ENCODE peak calls at places on chromosomes 4 and X, in eight cellular contexts. One of them, this sample, is unnamed.

GRCh38 chrX:150253946-150254615 is 109.0 kb upstream of the MAMLD1 start:
- DNase-seq in MCF 10A: no peak
- DNase-seq in upper lobe of right lung: no peak
- DNase-seq in anterior cingulate cortex: no peak
- DNase-seq in kidney tubule cell: no peak
- DNase-seq in frontal cortex: no peak
- DNase-seq in cardiac fibroblast: no peak
- DNase-seq in mucosa of descending colon: no peak
- DNase-seq in this sample: no peak

GRCh38 chrX:150365051-150365952 is 2.2 kb downstream of the MAMLD1 start:
- DNase-seq in mucosa of descending colon: peak; percentile 68
- DNase-seq in MCF 10A: peak; percentile 51
- DNase-seq in upper lobe of right lung: peak; percentile 83
- DNase-seq in anterior cingulate cortex: peak; percentile 14
- DNase-seq in cardiac fibroblast: peak; percentile 66
- DNase-seq in kidney tubule cell: peak; percentile 73
- DNase-seq in frontal cortex: peak; percentile 50
- DNase-seq in this sample: no peak

GRCh38 chrX:39174761-39175417 is 373.6 kb downstream of the MID1IP1 start:
- DNase-seq in anterior cingulate cortex: no peak
- DNase-seq in frontal cortex: no peak
- DNase-seq in upper lobe of right lung: no peak
- DNase-seq in cardiac fibroblast: no peak
- DNase-seq in mucosa of descending colon: peak; percentile 59
- DNase-seq in MCF 10A: peak; percentile 20
- DNase-seq in kidney tubule cell: no peak
- DNase-seq in this sample: no peak

GRCh38 chr4:152106113-152106763 is 345.4 kb upstream of the GATB start:
- DNase-seq in upper lobe of right lung: no peak
- DNase-seq in MCF 10A: peak; percentile 93
- DNase-seq in frontal cortex: peak; percentile 44
- DNase-seq in mucosa of descending colon: peak; percentile 63
- DNase-seq in anterior cingulate cortex: no peak
- DNase-seq in cardiac fibroblast: peak; percentile 94
- DNase-seq in kidney tubule cell: peak; percentile 98
- DNase-seq in this sample: peak; percentile 95

GRCh38 chr4:107993969-107994368 is 4.3 kb downstream of the HADH start:
- DNase-seq in upper lobe of right lung: no peak
- DNase-seq in cardiac fibroblast: no peak
- DNase-seq in kidney tubule cell: no peak
- DNase-seq in mucosa of descending colon: no peak
- DNase-seq in frontal cortex: no peak
- DNase-seq in anterior cingulate cortex: no peak
- DNase-seq in MCF 10A: no peak
- DNase-seq in this sample: no peak

GRCh38 chrX:12984629-12985303 is 9.9 kb downstream of the TMSB4X start:
- DNase-seq in MCF 10A: peak; percentile 97
- DNase-seq in upper lobe of right lung: no peak
- DNase-seq in frontal cortex: no peak
- DNase-seq in cardiac fibroblast: peak; percentile 84
- DNase-seq in anterior cingulate cortex: no peak
- DNase-seq in mucosa of descending colon: no peak
- DNase-seq in kidney tubule cell: peak; percentile 78
- DNase-seq in this sample: peak; percentile 88

GRCh38 chr4:181960384-181960783 is 282.8 kb upstream of the TENM3 start:
- DNase-seq in anterior cingulate cortex: no peak
- DNase-seq in kidney tubule cell: no peak
- DNase-seq in mucosa of descending colon: no peak
- DNase-seq in frontal cortex: no peak
- DNase-seq in upper lobe of right lung: no peak
- DNase-seq in cardiac fibroblast: no peak
- DNase-seq in MCF 10A: no peak
- DNase-seq in this sample: no peak

GRCh38 chrX:39749135-39749534 is 348.6 kb downstream of the BCOR start:
- DNase-seq in anterior cingulate cortex: no peak
- DNase-seq in mucosa of descending colon: no peak
- DNase-seq in frontal cortex: no peak
- DNase-seq in MCF 10A: no peak
- DNase-seq in kidney tubule cell: no peak
- DNase-seq in upper lobe of right lung: no peak
- DNase-seq in cardiac fibroblast: no peak
- DNase-seq in this sample: no peak

GRCh38 chrX:140507223-140507981 is 2.5 kb upstream of the SOX3 start:
- DNase-seq in frontal cortex: no peak
- DNase-seq in anterior cingulate cortex: no peak
- DNase-seq in MCF 10A: peak; percentile 72
- DNase-seq in mucosa of descending colon: no peak
- DNase-seq in cardiac fibroblast: no peak
- DNase-seq in kidney tubule cell: no peak
- DNase-seq in upper lobe of right lung: no peak
- DNase-seq in this sample: peak; percentile 15

GRCh38 chrX:30150196-30150895 is 65.0 kb upstream of the MAGEB2 start:
- DNase-seq in anterior cingulate cortex: no peak
- DNase-seq in upper lobe of right lung: no peak
- DNase-seq in cardiac fibroblast: no peak
- DNase-seq in kidney tubule cell: peak; percentile 47
- DNase-seq in frontal cortex: no peak
- DNase-seq in MCF 10A: peak; percentile 26
- DNase-seq in mucosa of descending colon: no peak
- DNase-seq in this sample: no peak

GRCh38 chrX:134604701-134605271 is 53.5 kb downstream of the PLAC1 start:
- DNase-seq in mucosa of descending colon: no peak
- DNase-seq in kidney tubule cell: peak; percentile 15
- DNase-seq in upper lobe of right lung: peak; percentile 53
- DNase-seq in cardiac fibroblast: peak; percentile 39
- DNase-seq in MCF 10A: peak; percentile 86
- DNase-seq in frontal cortex: no peak
- DNase-seq in anterior cingulate cortex: no peak
- DNase-seq in this sample: peak; percentile 37

GRCh38 chr4:45732161-45732560 is 391.7 kb downstream of the GABRG1 start:
- DNase-seq in MCF 10A: no peak
- DNase-seq in upper lobe of right lung: no peak
- DNase-seq in anterior cingulate cortex: no peak
- DNase-seq in cardiac fibroblast: no peak
- DNase-seq in mucosa of descending colon: no peak
- DNase-seq in kidney tubule cell: no peak
- DNase-seq in frontal cortex: no peak
- DNase-seq in this sample: no peak

GRCh38 chrX:68332156-68332823 is 101.0 kb downstream of the OPHN1 start:
- DNase-seq in anterior cingulate cortex: no peak
- DNase-seq in upper lobe of right lung: no peak
- DNase-seq in frontal cortex: no peak
- DNase-seq in cardiac fibroblast: peak; percentile 37
- DNase-seq in MCF 10A: no peak
- DNase-seq in kidney tubule cell: no peak
- DNase-seq in mucosa of descending colon: no peak
- DNase-seq in this sample: no peak

GRCh38 chr4:69122476-69122875 is 26.2 kb downstream of the UGT2B7 start:
- DNase-seq in upper lobe of right lung: no peak
- DNase-seq in mucosa of descending colon: no peak
- DNase-seq in cardiac fibroblast: no peak
- DNase-seq in anterior cingulate cortex: no peak
- DNase-seq in kidney tubule cell: no peak
- DNase-seq in MCF 10A: no peak
- DNase-seq in frontal cortex: no peak
- DNase-seq in this sample: no peak

GRCh38 chr4:80263541-80264351 is 2.7 kb upstream of the FGF5 start:
- DNase-seq in MCF 10A: no peak
- DNase-seq in mucosa of descending colon: no peak
- DNase-seq in kidney tubule cell: no peak
- DNase-seq in upper lobe of right lung: no peak
- DNase-seq in frontal cortex: no peak
- DNase-seq in anterior cingulate cortex: no peak
- DNase-seq in cardiac fibroblast: no peak
- DNase-seq in this sample: no peak

GRCh38 chr4:151962138-151962845 is 201.5 kb upstream of the GATB start:
- DNase-seq in kidney tubule cell: no peak
- DNase-seq in MCF 10A: no peak
- DNase-seq in mucosa of descending colon: no peak
- DNase-seq in anterior cingulate cortex: no peak
- DNase-seq in cardiac fibroblast: no peak
- DNase-seq in upper lobe of right lung: no peak
- DNase-seq in frontal cortex: no peak
- DNase-seq in this sample: peak; percentile 28

GRCh38 chr4:70269674-70270073 is 27.3 kb downstream of the CSN3 start:
- DNase-seq in cardiac fibroblast: peak; percentile 2
- DNase-seq in frontal cortex: no peak
- DNase-seq in upper lobe of right lung: no peak
- DNase-seq in MCF 10A: peak; percentile 22
- DNase-seq in mucosa of descending colon: no peak
- DNase-seq in kidney tubule cell: no peak
- DNase-seq in anterior cingulate cortex: no peak
- DNase-seq in this sample: no peak

GRCh38 chr4:86482851-86483490 is 111.1 kb upstream of the PTPN13 start:
- DNase-seq in frontal cortex: no peak
- DNase-seq in MCF 10A: peak; percentile 37
- DNase-seq in upper lobe of right lung: no peak
- DNase-seq in kidney tubule cell: no peak
- DNase-seq in mucosa of descending colon: no peak
- DNase-seq in cardiac fibroblast: no peak
- DNase-seq in anterior cingulate cortex: no peak
- DNase-seq in this sample: no peak

GRCh38 chrX:153641575-153642312 is 5.3 kb upstream of the DUSP9 start:
- DNase-seq in anterior cingulate cortex: no peak
- DNase-seq in upper lobe of right lung: no peak
- DNase-seq in MCF 10A: no peak
- DNase-seq in cardiac fibroblast: no peak
- DNase-seq in kidney tubule cell: no peak
- DNase-seq in mucosa of descending colon: no peak
- DNase-seq in frontal cortex: no peak
- DNase-seq in this sample: no peak

GRCh38 chrX:154791467-154791866 is 13.8 kb downstream of the MPP1 start:
- DNase-seq in cardiac fibroblast: no peak
- DNase-seq in mucosa of descending colon: no peak
- DNase-seq in frontal cortex: no peak
- DNase-seq in MCF 10A: no peak
- DNase-seq in anterior cingulate cortex: no peak
- DNase-seq in upper lobe of right lung: no peak
- DNase-seq in kidney tubule cell: peak; percentile 71
- DNase-seq in this sample: no peak

GRCh38 chr4:139817657-139818452 is 152.2 kb downstream of the MGST2 start:
- DNase-seq in cardiac fibroblast: no peak
- DNase-seq in upper lobe of right lung: no peak
- DNase-seq in kidney tubule cell: no peak
- DNase-seq in frontal cortex: no peak
- DNase-seq in mucosa of descending colon: no peak
- DNase-seq in MCF 10A: no peak
- DNase-seq in anterior cingulate cortex: no peak
- DNase-seq in this sample: peak; percentile 53

GRCh38 chr4:43316813-43317212 is 424.3 kb downstream of the GRXCR1 start:
- DNase-seq in kidney tubule cell: no peak
- DNase-seq in MCF 10A: peak; percentile 83
- DNase-seq in upper lobe of right lung: no peak
- DNase-seq in anterior cingulate cortex: no peak
- DNase-seq in mucosa of descending colon: no peak
- DNase-seq in frontal cortex: no peak
- DNase-seq in cardiac fibroblast: peak; percentile 8
- DNase-seq in this sample: peak; percentile 38

GRCh38 chr4:116953947-116954346 is 131.4 kb downstream of the TRAM1L1 start:
- DNase-seq in MCF 10A: no peak
- DNase-seq in frontal cortex: no peak
- DNase-seq in mucosa of descending colon: no peak
- DNase-seq in anterior cingulate cortex: no peak
- DNase-seq in cardiac fibroblast: no peak
- DNase-seq in upper lobe of right lung: no peak
- DNase-seq in kidney tubule cell: no peak
- DNase-seq in this sample: no peak

GRCh38 chr4:82892467-82892802 is 1.5 kb upstream of the SEC31A start:
- DNase-seq in upper lobe of right lung: no peak
- DNase-seq in cardiac fibroblast: no peak
- DNase-seq in frontal cortex: no peak
- DNase-seq in mucosa of descending colon: no peak
- DNase-seq in kidney tubule cell: no peak
- DNase-seq in MCF 10A: no peak
- DNase-seq in anterior cingulate cortex: no peak
- DNase-seq in this sample: no peak

GRCh38 chr4:164379694-164380093 is 374.2 kb upstream of the SMIM31 start:
- DNase-seq in mucosa of descending colon: no peak
- DNase-seq in kidney tubule cell: no peak
- DNase-seq in cardiac fibroblast: no peak
- DNase-seq in anterior cingulate cortex: no peak
- DNase-seq in MCF 10A: peak; percentile 33
- DNase-seq in upper lobe of right lung: no peak
- DNase-seq in frontal cortex: no peak
- DNase-seq in this sample: no peak

GRCh38 chr4:53009824-53010223 is 147.7 kb downstream of the RASL11B start:
- DNase-seq in kidney tubule cell: no peak
- DNase-seq in mucosa of descending colon: no peak
- DNase-seq in frontal cortex: no peak
- DNase-seq in anterior cingulate cortex: no peak
- DNase-seq in cardiac fibroblast: no peak
- DNase-seq in upper lobe of right lung: no peak
- DNase-seq in MCF 10A: no peak
- DNase-seq in this sample: no peak

GRCh38 chr4:150123982-150124670 is 45.9 kb downstream of the DCLK2 start:
- DNase-seq in upper lobe of right lung: no peak
- DNase-seq in cardiac fibroblast: no peak
- DNase-seq in frontal cortex: no peak
- DNase-seq in mucosa of descending colon: no peak
- DNase-seq in anterior cingulate cortex: no peak
- DNase-seq in kidney tubule cell: no peak
- DNase-seq in MCF 10A: no peak
- DNase-seq in this sample: no peak

GRCh38 chr4:48756689-48757220 is 23.3 kb downstream of the FRYL start:
- DNase-seq in upper lobe of right lung: no peak
- DNase-seq in kidney tubule cell: peak; percentile 62
- DNase-seq in cardiac fibroblast: peak; percentile 39
- DNase-seq in MCF 10A: no peak
- DNase-seq in mucosa of descending colon: no peak
- DNase-seq in frontal cortex: no peak
- DNase-seq in anterior cingulate cortex: no peak
- DNase-seq in this sample: peak; percentile 70

GRCh38 chr4:169724251-169724650 is 33.5 kb downstream of the HPF1 start:
- DNase-seq in MCF 10A: peak; percentile 26
- DNase-seq in cardiac fibroblast: peak; percentile 89
- DNase-seq in upper lobe of right lung: no peak
- DNase-seq in mucosa of descending colon: no peak
- DNase-seq in kidney tubule cell: peak; percentile 51
- DNase-seq in frontal cortex: no peak
- DNase-seq in anterior cingulate cortex: no peak
- DNase-seq in this sample: peak; percentile 13

GRCh38 chrX:65493431-65493830 is 41.2 kb downstream of the LAS1L start:
- DNase-seq in anterior cingulate cortex: no peak
- DNase-seq in frontal cortex: no peak
- DNase-seq in mucosa of descending colon: no peak
- DNase-seq in kidney tubule cell: no peak
- DNase-seq in cardiac fibroblast: no peak
- DNase-seq in MCF 10A: no peak
- DNase-seq in upper lobe of right lung: no peak
- DNase-seq in this sample: no peak

This sample was measured in foreskin keratinocyte.